ENCODE peak calls at places on chromosomes 11 and 22, in eight cellular contexts. One of them, this sample, is unnamed.

GRCh38 chr22:41636467-41636866 is 15.4 kb downstream of the XRCC6 start:
- DNase-seq in A549: peak
- DNase-seq in OCI-LY7: no peak
- DNase-seq in choroid plexus epithelial cell: peak
- DNase-seq in GM23338: no peak
- DNase-seq in fibroblast of the aortic adventitia: peak
- DNase-seq in foreskin fibroblast: peak
- DNase-seq in bronchial epithelial cell: peak
- DNase-seq in this sample: no peak

GRCh38 chr11:76371170-76371569 is 9.8 kb downstream of the THAP12 start:
- DNase-seq in A549: peak
- DNase-seq in OCI-LY7: no peak
- DNase-seq in choroid plexus epithelial cell: peak
- DNase-seq in GM23338: no peak
- DNase-seq in fibroblast of the aortic adventitia: peak
- DNase-seq in foreskin fibroblast: peak
- DNase-seq in bronchial epithelial cell: peak
- DNase-seq in this sample: peak

GRCh38 chr11:12048936-12049790 is 40.7 kb upstream of the DKK3 start:
- DNase-seq in A549: no peak
- DNase-seq in OCI-LY7: no peak
- DNase-seq in choroid plexus epithelial cell: peak
- DNase-seq in GM23338: no peak
- DNase-seq in fibroblast of the aortic adventitia: no peak
- DNase-seq in foreskin fibroblast: no peak
- DNase-seq in bronchial epithelial cell: peak
- DNase-seq in this sample: no peak

GRCh38 chr11:44564653-44565007 is 833 bp upstream of the CD82 start:
- DNase-seq in A549: no peak
- DNase-seq in OCI-LY7: no peak
- DNase-seq in choroid plexus epithelial cell: peak
- DNase-seq in GM23338: peak
- DNase-seq in fibroblast of the aortic adventitia: peak
- DNase-seq in foreskin fibroblast: peak
- DNase-seq in bronchial epithelial cell: peak
- DNase-seq in this sample: no peak

GRCh38 chr22:27662359-27663030 is 139.1 kb downstream of the MN1 start:
- DNase-seq in A549: no peak
- DNase-seq in OCI-LY7: no peak
- DNase-seq in choroid plexus epithelial cell: peak
- DNase-seq in GM23338: no peak
- DNase-seq in fibroblast of the aortic adventitia: peak
- DNase-seq in foreskin fibroblast: peak
- DNase-seq in bronchial epithelial cell: no peak
- DNase-seq in this sample: no peak

GRCh38 chr22:45228401-45228754 is 12.3 kb downstream of the KIAA0930 start:
- DNase-seq in A549: no peak
- DNase-seq in OCI-LY7: no peak
- DNase-seq in choroid plexus epithelial cell: no peak
- DNase-seq in GM23338: no peak
- DNase-seq in fibroblast of the aortic adventitia: no peak
- DNase-seq in foreskin fibroblast: no peak
- DNase-seq in bronchial epithelial cell: no peak
- DNase-seq in this sample: no peak

GRCh38 chr11:12249590-12250260 is 127.6 kb upstream of the PARVA start:
- DNase-seq in A549: no peak
- DNase-seq in OCI-LY7: no peak
- DNase-seq in choroid plexus epithelial cell: no peak
- DNase-seq in GM23338: no peak
- DNase-seq in fibroblast of the aortic adventitia: no peak
- DNase-seq in foreskin fibroblast: no peak
- DNase-seq in bronchial epithelial cell: no peak
- DNase-seq in this sample: no peak

GRCh38 chr22:20420157-20420842 is 17.3 kb downstream of the SCARF2 start:
- DNase-seq in A549: no peak
- DNase-seq in OCI-LY7: no peak
- DNase-seq in choroid plexus epithelial cell: no peak
- DNase-seq in GM23338: no peak
- DNase-seq in fibroblast of the aortic adventitia: no peak
- DNase-seq in foreskin fibroblast: no peak
- DNase-seq in bronchial epithelial cell: no peak
- DNase-seq in this sample: no peak

GRCh38 chr11:109993786-109994185 is 99.4 kb upstream of the ZC3H12C start:
- DNase-seq in A549: no peak
- DNase-seq in OCI-LY7: no peak
- DNase-seq in choroid plexus epithelial cell: no peak
- DNase-seq in GM23338: no peak
- DNase-seq in fibroblast of the aortic adventitia: peak
- DNase-seq in foreskin fibroblast: no peak
- DNase-seq in bronchial epithelial cell: no peak
- DNase-seq in this sample: no peak

GRCh38 chr11:64841592-64842365 is 2.7 kb downstream of the CDC42BPG start:
- DNase-seq in A549: no peak
- DNase-seq in OCI-LY7: no peak
- DNase-seq in choroid plexus epithelial cell: no peak
- DNase-seq in GM23338: peak
- DNase-seq in fibroblast of the aortic adventitia: no peak
- DNase-seq in foreskin fibroblast: no peak
- DNase-seq in bronchial epithelial cell: peak
- DNase-seq in this sample: no peak

DNA sequence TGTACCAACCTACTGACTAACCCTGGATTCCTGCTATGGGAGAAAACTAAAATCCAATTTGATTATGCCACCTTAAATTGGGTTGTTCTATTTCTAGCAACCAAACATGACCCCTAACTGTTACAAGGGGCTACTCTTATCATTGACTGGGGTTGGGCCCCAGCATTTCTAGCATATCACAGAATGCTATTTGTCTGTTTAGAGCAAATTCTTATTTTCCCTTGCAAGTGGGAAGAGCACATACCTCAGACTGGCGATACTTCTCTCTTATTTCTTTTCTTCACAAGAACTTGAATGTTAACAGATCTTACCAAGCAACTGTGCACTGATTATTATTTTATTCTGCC is 93.7 kb downstream of the C11orf58 start:
- DNase-seq in A549: no peak
- DNase-seq in OCI-LY7: no peak
- DNase-seq in choroid plexus epithelial cell: no peak
- DNase-seq in GM23338: no peak
- DNase-seq in fibroblast of the aortic adventitia: no peak
- DNase-seq in foreskin fibroblast: no peak
- DNase-seq in bronchial epithelial cell: no peak
- DNase-seq in this sample: no peak
- TF ChIP-seq CTCF in A549: no peak
- TF ChIP-seq CTCF in OCI-LY7: no peak
- TF ChIP-seq CTCF in choroid plexus epithelial cell: no peak
- TF ChIP-seq CTCF in GM23338: no peak
- TF ChIP-seq CTCF in fibroblast of the aortic adventitia: no peak
- TF ChIP-seq CTCF in foreskin fibroblast: no peak
- TF ChIP-seq CTCF in bronchial epithelial cell: no peak
- TF ChIP-seq CTCF in this sample: no peak

DNA sequence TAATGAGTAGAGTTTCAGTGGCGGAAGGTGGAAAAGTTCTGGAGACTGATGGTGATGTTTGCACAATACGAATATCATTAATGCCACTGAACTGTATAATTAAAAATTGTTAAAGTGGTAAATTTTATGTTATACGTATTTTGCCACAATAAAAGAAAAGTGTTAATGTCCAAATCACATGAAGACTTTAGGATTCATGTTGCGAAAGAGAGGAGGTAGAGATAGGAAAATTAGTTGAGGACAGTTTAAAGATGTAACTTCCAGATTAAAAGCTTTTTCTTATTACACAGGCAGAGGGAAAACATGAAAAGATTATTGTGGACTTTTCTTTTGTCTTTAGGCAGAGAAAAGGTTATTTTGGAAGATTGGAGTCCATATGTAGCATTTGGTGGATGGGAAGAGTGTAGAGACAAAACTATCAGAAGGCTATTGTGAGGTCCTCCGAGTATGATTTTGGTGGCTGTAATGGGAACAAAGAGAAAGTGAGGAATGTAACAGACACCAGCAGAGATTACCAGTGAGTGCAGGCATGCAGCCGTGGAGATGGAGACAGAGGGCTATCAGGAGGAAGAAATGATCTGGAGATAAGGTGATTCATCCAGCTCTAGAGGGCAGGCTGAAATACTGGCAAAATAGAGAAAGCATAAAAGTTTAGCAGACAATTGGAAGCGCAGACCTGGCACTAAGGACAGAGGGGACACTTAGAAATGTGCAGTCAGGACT is 12.5 kb downstream of the VPS26B start:
- DNase-seq in A549: no peak
- DNase-seq in OCI-LY7: no peak
- DNase-seq in choroid plexus epithelial cell: no peak
- DNase-seq in GM23338: no peak
- DNase-seq in fibroblast of the aortic adventitia: no peak
- DNase-seq in foreskin fibroblast: no peak
- DNase-seq in bronchial epithelial cell: no peak
- DNase-seq in this sample: no peak
- TF ChIP-seq CTCF in A549: no peak
- TF ChIP-seq CTCF in OCI-LY7: no peak
- TF ChIP-seq CTCF in choroid plexus epithelial cell: no peak
- TF ChIP-seq CTCF in GM23338: no peak
- TF ChIP-seq CTCF in fibroblast of the aortic adventitia: no peak
- TF ChIP-seq CTCF in foreskin fibroblast: no peak
- TF ChIP-seq CTCF in bronchial epithelial cell: no peak
- TF ChIP-seq CTCF in this sample: no peak

GRCh38 chr22:43734370-43735005 is 77.6 kb downstream of the EFCAB6 start:
- DNase-seq in A549: no peak
- DNase-seq in OCI-LY7: no peak
- DNase-seq in choroid plexus epithelial cell: no peak
- DNase-seq in GM23338: no peak
- DNase-seq in fibroblast of the aortic adventitia: no peak
- DNase-seq in foreskin fibroblast: no peak
- DNase-seq in bronchial epithelial cell: no peak
- DNase-seq in this sample: no peak

GRCh38 chr22:43733138-43733537 is 79.0 kb downstream of the EFCAB6 start:
- DNase-seq in A549: no peak
- DNase-seq in OCI-LY7: no peak
- DNase-seq in choroid plexus epithelial cell: no peak
- DNase-seq in GM23338: no peak
- DNase-seq in fibroblast of the aortic adventitia: no peak
- DNase-seq in foreskin fibroblast: no peak
- DNase-seq in bronchial epithelial cell: no peak
- DNase-seq in this sample: no peak

GRCh38 chr22:43736651-43737050 is 75.5 kb downstream of the EFCAB6 start:
- DNase-seq in A549: no peak
- DNase-seq in OCI-LY7: no peak
- DNase-seq in choroid plexus epithelial cell: no peak
- DNase-seq in GM23338: no peak
- DNase-seq in fibroblast of the aortic adventitia: no peak
- DNase-seq in foreskin fibroblast: no peak
- DNase-seq in bronchial epithelial cell: no peak
- DNase-seq in this sample: no peak

GRCh38 chr22:43726964-43727543 is 85.1 kb downstream of the EFCAB6 start:
- DNase-seq in A549: no peak
- DNase-seq in OCI-LY7: no peak
- DNase-seq in choroid plexus epithelial cell: no peak
- DNase-seq in GM23338: no peak
- DNase-seq in fibroblast of the aortic adventitia: no peak
- DNase-seq in foreskin fibroblast: no peak
- DNase-seq in bronchial epithelial cell: no peak
- DNase-seq in this sample: no peak

DNA sequence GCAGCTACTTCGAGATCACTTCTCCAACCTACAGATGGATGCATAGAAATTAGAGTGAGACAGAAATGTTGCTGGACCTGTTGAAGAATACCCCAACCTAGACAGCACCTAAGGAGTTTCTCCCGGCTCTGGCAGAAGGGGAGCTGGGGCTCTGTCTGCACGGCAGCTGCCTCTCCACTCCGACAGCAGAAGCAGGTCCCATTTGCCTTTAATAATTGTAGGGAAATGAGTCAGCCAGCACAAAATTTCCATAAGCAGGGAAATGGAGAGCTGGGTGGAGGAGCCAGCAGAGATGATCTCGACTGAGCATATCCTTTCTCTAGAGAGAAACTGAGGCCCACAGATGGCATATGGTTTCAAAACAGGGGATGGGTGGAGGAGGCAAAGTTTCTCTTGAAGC is 80.1 kb downstream of the EFCAB6 start:
- DNase-seq in A549: no peak
- DNase-seq in OCI-LY7: no peak
- DNase-seq in choroid plexus epithelial cell: no peak
- DNase-seq in GM23338: no peak
- DNase-seq in fibroblast of the aortic adventitia: no peak
- DNase-seq in foreskin fibroblast: no peak
- DNase-seq in bronchial epithelial cell: no peak
- DNase-seq in this sample: no peak
- TF ChIP-seq CTCF in A549: no peak
- TF ChIP-seq CTCF in OCI-LY7: no peak
- TF ChIP-seq CTCF in choroid plexus epithelial cell: no peak
- TF ChIP-seq CTCF in GM23338: no peak
- TF ChIP-seq CTCF in fibroblast of the aortic adventitia: no peak
- TF ChIP-seq CTCF in foreskin fibroblast: no peak
- TF ChIP-seq CTCF in bronchial epithelial cell: no peak
- TF ChIP-seq CTCF in this sample: no peak

GRCh38 chr22:24106385-24107381 is 74.6 kb upstream of the SUSD2 start:
- DNase-seq in A549: no peak
- DNase-seq in OCI-LY7: peak
- DNase-seq in choroid plexus epithelial cell: peak
- DNase-seq in GM23338: peak
- DNase-seq in fibroblast of the aortic adventitia: peak
- DNase-seq in foreskin fibroblast: peak
- DNase-seq in bronchial epithelial cell: no peak
- DNase-seq in this sample: peak
- TF ChIP-seq CTCF in A549: peak
- TF ChIP-seq CTCF in OCI-LY7: peak
- TF ChIP-seq CTCF in choroid plexus epithelial cell: peak
- TF ChIP-seq CTCF in GM23338: peak
- TF ChIP-seq CTCF in fibroblast of the aortic adventitia: peak
- TF ChIP-seq CTCF in foreskin fibroblast: peak
- TF ChIP-seq CTCF in bronchial epithelial cell: no peak
- TF ChIP-seq CTCF in this sample: peak

DNA sequence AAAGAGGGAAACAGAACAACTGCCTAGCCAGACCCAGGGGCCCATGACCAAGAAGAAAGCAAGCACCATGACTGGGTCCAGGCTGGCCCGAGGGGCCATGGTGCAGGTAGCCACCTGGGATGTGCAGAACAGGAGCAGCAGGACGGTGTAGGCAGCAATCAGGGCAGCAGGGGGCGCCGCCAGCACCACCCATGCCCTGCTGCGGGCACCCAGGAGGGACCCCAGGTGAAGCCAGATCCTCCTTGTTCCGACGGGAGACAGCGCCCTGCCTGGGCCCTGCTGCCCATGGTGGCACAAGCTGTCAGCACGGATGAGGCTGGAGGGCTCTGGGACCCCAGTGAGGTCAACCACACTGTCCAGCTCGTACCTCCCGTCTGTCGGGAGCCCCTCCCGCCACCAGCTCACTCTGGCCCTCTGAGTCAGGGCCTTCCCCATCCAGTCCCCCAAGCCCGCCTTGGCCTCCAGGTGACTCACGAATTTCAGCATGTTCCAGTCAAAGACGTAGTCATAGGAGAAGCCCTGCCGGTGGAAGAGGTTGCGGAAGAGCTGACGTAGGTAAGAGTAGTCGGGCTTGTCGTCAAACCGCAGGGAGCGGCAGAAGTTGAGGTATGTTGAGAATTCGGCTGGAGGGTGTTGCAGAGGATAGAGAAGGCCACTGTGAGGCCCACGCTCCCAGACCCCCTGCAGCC is 18.8 kb downstream of the CSNK1E start:
- DNase-seq in A549: no peak
- DNase-seq in OCI-LY7: peak
- DNase-seq in choroid plexus epithelial cell: peak
- DNase-seq in GM23338: peak
- DNase-seq in fibroblast of the aortic adventitia: peak
- DNase-seq in foreskin fibroblast: peak
- DNase-seq in bronchial epithelial cell: peak
- DNase-seq in this sample: peak
- TF ChIP-seq CTCF in A549: peak
- TF ChIP-seq CTCF in OCI-LY7: peak
- TF ChIP-seq CTCF in choroid plexus epithelial cell: peak
- TF ChIP-seq CTCF in GM23338: peak
- TF ChIP-seq CTCF in fibroblast of the aortic adventitia: peak
- TF ChIP-seq CTCF in foreskin fibroblast: peak
- TF ChIP-seq CTCF in bronchial epithelial cell: peak
- TF ChIP-seq CTCF in this sample: peak